ENCODE peak calls at places on chromosomes 11 and 22, in nine cellular contexts. W, Q, B, J, L, Y, I, S and M are unnamed samples.

GRCh38 chr11:36744375-36745168 is 146.5 kb upstream of the RAG2 start:
- DNase-seq in W (peak; percentile 45), Q (peak; percentile 9), B (no peak), J (peak; percentile 20), L (peak; percentile 45), Y (peak; percentile 11), I (peak; percentile 72), S (peak; percentile 7), M (peak; percentile 39)

GRCh38 chr11:110187731-110188130 is 94.5 kb downstream of the ZC3H12C start:
- DNase-seq in W (no peak), Q (no peak), B (no peak), J (no peak), L (no peak), Y (no peak), I (no peak), S (no peak), M (no peak)

GRCh38 chr22:39351689-39352214 is 2.0 kb downstream of the SYNGR1 start:
- DNase-seq in W (no peak), Q (no peak), B (no peak), J (peak; percentile 41), L (no peak), Y (no peak), I (no peak), S (no peak), M (no peak)

GRCh38 chr11:13902456-13902855 is 60.1 kb upstream of the SPON1 start:
- DNase-seq in W (no peak), Q (no peak), B (no peak), J (no peak), L (no peak), Y (no peak), I (no peak), S (no peak), M (no peak)

GRCh38 chr22:33958741-33959140 is 38.5 kb upstream of the LARGE1 start:
- DNase-seq in W (no peak), Q (no peak), B (no peak), J (no peak), L (no peak), Y (no peak), I (no peak), S (no peak), M (no peak)

GRCh38 chr22:32920032-32920628 is 118.6 kb downstream of the TIMP3 start:
- DNase-seq in W (no peak), Q (no peak), B (no peak), J (no peak), L (no peak), Y (no peak), I (no peak), S (no peak), M (no peak)

GRCh38 chr11:125591659-125592304 is 870 bp upstream of the STT3A start:
- DNase-seq in W (peak; percentile 36), Q (no peak), B (no peak), J (peak; percentile 42), L (peak; percentile 21), Y (peak; percentile 34), I (peak; percentile 39), S (peak; percentile 9), M (no peak)

GRCh38 chr11:76736266-76736665 is 46.9 kb upstream of the TSKU start:
- DNase-seq in W (no peak), Q (no peak), B (no peak), J (no peak), L (no peak), Y (no peak), I (no peak), S (no peak), M (no peak)

GRCh38 chr11:118845369-118845768 is 38.3 kb upstream of the CXCR5 start:
- DNase-seq in W (no peak), Q (no peak), B (no peak), J (no peak), L (no peak), Y (peak; percentile 84), I (no peak), S (no peak), M (no peak)

GRCh38 chr11:36617543-36617942 is 19.5 kb upstream of the RAG2 start:
- DNase-seq in W (no peak), Q (no peak), B (no peak), J (no peak), L (no peak), Y (no peak), I (no peak), S (no peak), M (no peak)

GRCh38 chr11:80855975-80856524 is 1415.2 kb upstream of the TENM4 start:
- DNase-seq in W (no peak), Q (no peak), B (no peak), J (peak; percentile 86), L (no peak), Y (peak; percentile 61), I (no peak), S (no peak), M (no peak)

GRCh38 chr11:94746721-94747120 is 21.4 kb upstream of the AMOTL1 start:
- DNase-seq in W (no peak), Q (no peak), B (no peak), J (no peak), L (no peak), Y (no peak), I (no peak), S (no peak), M (no peak)

GRCh38 chr11:113521737-113522517 is 46.7 kb upstream of the DRD2 start:
- DNase-seq in W (no peak), Q (no peak), B (no peak), J (no peak), L (no peak), Y (no peak), I (no peak), S (no peak), M (no peak)

GRCh38 chr11:36015806-36016205 is 71.9 kb downstream of the LDLRAD3 start:
- DNase-seq in W (no peak), Q (no peak), B (no peak), J (no peak), L (no peak), Y (no peak), I (no peak), S (no peak), M (no peak)